ENCODE peak calls at places on chromosomes 3 and 15, in ten cellular contexts. W, N, T, X, D, M, Y, K, Z and F are unnamed samples.

GRCh38 chr3:32640939-32641725 is 43.9 kb upstream of the CNOT10 start:
- DNase-seq in W (no peak), N (peak; percentile 61), T (no peak), X (no peak), D (no peak), M (no peak), Y (no peak), K (no peak), Z (no peak), F (no peak)

GRCh38 chr15:95629503-95630168 is 700.9 kb upstream of the NR2F2 start:
- DNase-seq in W (no peak), N (no peak), T (no peak), X (no peak), D (no peak), M (no peak), Y (no peak), K (no peak), Z (no peak), F (no peak)

GRCh38 chr15:65089206-65089824 is 12.8 kb downstream of the KBTBD13 start:
- DNase-seq in W (peak; percentile 67), N (peak; percentile 92), T (no peak), X (peak; percentile 70), D (no peak), M (no peak), Y (no peak), K (peak; percentile 49), Z (no peak), F (no peak)

GRCh38 chr15:101201411-101202174 is 50.3 kb downstream of the CHSY1 start:
- DNase-seq in W (peak; percentile 98), N (peak; percentile 99), T (peak; percentile 93), X (peak; percentile 90), D (peak; percentile 94), M (peak; percentile 72), Y (peak; percentile 89), K (peak; percentile 90), Z (peak; percentile 95), F (peak; percentile 54)

GRCh38 chr3:173249457-173249856 is 108.4 kb upstream of the SPATA16 start:
- DNase-seq in W (no peak), N (no peak), T (no peak), X (no peak), D (no peak), M (no peak), Y (no peak), K (no peak), Z (no peak), F (no peak)

GRCh38 chr15:39251413-39252197 is 329.3 kb upstream of the THBS1 start:
- DNase-seq in W (no peak), N (no peak), T (peak; percentile 82), X (no peak), D (peak; percentile 49), M (no peak), Y (no peak), K (no peak), Z (no peak), F (no peak)

GRCh38 chr3:6354653-6355052 is 506.3 kb upstream of the GRM7 start:
- DNase-seq in W (no peak), N (no peak), T (no peak), X (no peak), D (no peak), M (no peak), Y (no peak), K (no peak), Z (no peak), F (no peak)

GRCh38 chr15:91413142-91413541 is 313.1 kb downstream of the SV2B start:
- DNase-seq in W (no peak), N (no peak), T (no peak), X (no peak), D (peak; percentile 20), M (no peak), Y (no peak), K (no peak), Z (no peak), F (no peak)

GRCh38 chr3:73510784-73511183 is 114.0 kb downstream of the PDZRN3 start:
- DNase-seq in W (no peak), N (no peak), T (no peak), X (no peak), D (no peak), M (no peak), Y (no peak), K (no peak), Z (no peak), F (no peak)

GRCh38 chr3:179098388-179099077 is 26.9 kb upstream of the ZMAT3 start:
- DNase-seq in W (no peak), N (peak; percentile 73), T (no peak), X (no peak), D (peak; percentile 72), M (no peak), Y (no peak), K (no peak), Z (no peak), F (no peak)

GRCh38 chr3:56981445-56982230 is 78.8 kb upstream of the SPATA12 start:
- DNase-seq in W (no peak), N (no peak), T (peak; percentile 61), X (no peak), D (no peak), M (no peak), Y (no peak), K (no peak), Z (no peak), F (no peak)
- H3K27ac ChIP-seq in W (peak overlapping the region; percentile 74), N (peak overlapping the region; percentile 79), T (peak overlapping the region; percentile 65), X (no peak overlapping the region), D (peak overlapping the region; percentile 17), M (no peak overlapping the region), Y (no peak overlapping the region), K (no peak overlapping the region), Z (no peak overlapping the region), F (no peak overlapping the region)

DNA sequence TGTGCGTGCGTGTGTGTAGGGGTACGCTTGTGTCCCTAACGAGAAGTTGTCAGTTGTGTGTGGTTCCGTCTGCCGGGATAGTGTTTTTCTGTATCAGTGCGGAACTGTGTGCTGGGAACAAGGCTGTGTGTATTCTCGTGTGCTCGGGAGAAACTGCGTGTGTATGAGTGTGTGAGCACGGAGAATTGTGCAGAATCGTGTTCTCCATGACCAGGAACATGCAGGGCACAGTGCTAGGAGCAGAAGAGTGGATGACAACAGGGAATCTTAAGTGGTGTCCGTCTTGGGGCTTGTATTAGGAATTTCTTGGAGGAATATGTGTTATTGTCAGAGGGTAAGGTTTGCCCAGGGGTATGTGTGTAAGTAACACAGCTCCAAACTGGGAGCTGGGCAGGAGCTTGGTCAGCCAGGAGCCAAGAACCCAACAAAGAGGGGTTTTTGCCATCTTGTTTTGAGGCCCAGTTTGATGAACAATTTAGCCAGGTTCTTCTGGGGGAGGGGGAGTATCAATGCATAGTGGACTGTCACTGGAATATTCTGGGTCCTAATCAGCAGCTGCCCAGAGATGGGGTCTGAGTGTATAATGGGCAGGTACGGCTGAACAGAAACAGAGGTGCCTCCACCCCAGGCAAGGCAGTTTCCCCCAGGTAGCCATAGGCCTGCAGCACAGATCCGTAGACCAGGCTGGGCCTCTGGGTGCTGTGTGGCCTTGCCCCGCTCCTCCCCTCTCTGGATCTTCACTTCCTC is 2.2 kb downstream of the ISL2 start:
- DNase-seq in W (no peak), N (no peak), T (no peak), X (no peak), D (no peak), M (no peak), Y (no peak), K (peak; percentile 23), Z (no peak), F (no peak)
- H3K4me1 ChIP-seq in W (peaks cover 47% of the 10 kb centered on the region), N (no peaks in the 10 kb centered on the region), T (peaks cover 24% of the 10 kb centered on the region), X (peaks cover 17% of the 10 kb centered on the region), D (peaks cover 35% of the 10 kb centered on the region), M (peaks cover 3% of the 10 kb centered on the region), Y (peaks cover 60% of the 10 kb centered on the region), K (peaks cover 27% of the 10 kb centered on the region), Z (peaks cover 3% of the 10 kb centered on the region), F (peaks cover 55% of the 10 kb centered on the region)

GRCh38 chr15:67130166-67130565 is 64.8 kb downstream of the SMAD3 start:
- DNase-seq in W (no peak), N (no peak), T (no peak), X (no peak), D (no peak), M (no peak), Y (no peak), K (no peak), Z (no peak), F (no peak)

GRCh38 chr15:67125589-67126502 is 60.4 kb downstream of the SMAD3 start:
- DNase-seq in W (peak; percentile 92), N (peak; percentile 100), T (peak; percentile 94), X (peak; percentile 79), D (peak; percentile 93), M (peak; percentile 96), Y (peak; percentile 90), K (no peak), Z (no peak), F (peak; percentile 44)

GRCh38 chr15:67127334-67127664 is 61.9 kb downstream of the SMAD3 start:
- DNase-seq in W (no peak), N (no peak), T (no peak), X (no peak), D (peak; percentile 90), M (peak; percentile 88), Y (no peak), K (no peak), Z (no peak), F (no peak)

GRCh38 chr15:67126551-67127333 is 61.3 kb downstream of the SMAD3 start:
- DNase-seq in W (no peak), N (no peak), T (no peak), X (no peak), D (no peak), M (no peak), Y (no peak), K (no peak), Z (no peak), F (no peak)

GRCh38 chr15:67127925-67128324 is 62.5 kb downstream of the SMAD3 start:
- DNase-seq in W (no peak), N (peak; percentile 95), T (peak; percentile 62), X (no peak), D (peak; percentile 98), M (peak; percentile 95), Y (no peak), K (no peak), Z (no peak), F (no peak)
- H3K27ac ChIP-seq in W (peak overlapping the region; percentile 24), N (peak overlapping the region; percentile 97), T (peak overlapping the region; percentile 80), X (no peak overlapping the region), D (peak overlapping the region; percentile 92), M (peak overlapping the region; percentile 100), Y (peak overlapping the region; percentile 97), K (no peak overlapping the region), Z (no peak overlapping the region), F (peak overlapping the region; percentile 80)

GRCh38 chr15:85750319-85750806 is 44.4 kb downstream of the KLHL25 start:
- DNase-seq in W (no peak), N (peak; percentile 43), T (no peak), X (peak; percentile 81), D (no peak), M (no peak), Y (peak; percentile 83), K (peak; percentile 43), Z (peak; percentile 40), F (peak; percentile 27)

GRCh38 chr15:85748729-85749128 is 46.0 kb downstream of the KLHL25 start:
- DNase-seq in W (no peak), N (no peak), T (no peak), X (no peak), D (peak; percentile 58), M (no peak), Y (no peak), K (no peak), Z (peak; percentile 73), F (peak; percentile 24)

GRCh38 chr15:85748176-85748575 is 46.5 kb downstream of the KLHL25 start:
- DNase-seq in W (no peak), N (no peak), T (no peak), X (no peak), D (no peak), M (no peak), Y (no peak), K (no peak), Z (peak; percentile 24), F (peak; percentile 17)

GRCh38 chr15:85750807-85751730 is 43.7 kb downstream of the KLHL25 start:
- DNase-seq in W (no peak), N (peak; percentile 14), T (no peak), X (no peak), D (no peak), M (no peak), Y (no peak), K (peak; percentile 84), Z (peak; percentile 87), F (peak; percentile 24)

GRCh38 chr15:85749261-85750151 is 45.2 kb downstream of the KLHL25 start:
- DNase-seq in W (no peak), N (peak; percentile 29), T (no peak), X (peak; percentile 50), D (no peak), M (no peak), Y (no peak), K (no peak), Z (peak; percentile 21), F (peak; percentile 27)
- H3K4me1 ChIP-seq in W (peaks cover 14% of the 10 kb centered on the region), N (peaks cover 7% of the 10 kb centered on the region), T (no peaks in the 10 kb centered on the region), X (peaks cover 14% of the 10 kb centered on the region), D (peaks cover 44% of the 10 kb centered on the region), M (peaks cover 4% of the 10 kb centered on the region), Y (peaks cover 33% of the 10 kb centered on the region), K (peaks cover 46% of the 10 kb centered on the region), Z (peaks cover 5% of the 10 kb centered on the region), F (peaks cover 21% of the 10 kb centered on the region)